ENCODE peak calls at places on chromosomes 12 and 14, in seven cellular contexts. F is EL; N is omental fat pad; E is activated gamma-delta T cell treated with anti-CD3 and anti-CD28 coated beads, Interleukin-2, amount 50 U/mL, for 16 hours; Q is Ammon's horn; O is IMR-90; C is NCI-H1105 treated with DMSO at 0.1 percent for 48 hours. T is an unnamed sample.

GRCh38 chr12:79886917-79887519 is 47.9 kb downstream of the PPP1R12A start:
- DNase-seq in F (peak), N (no peak), E (no peak), Q (peak), O (peak), C (peak), T (no peak)

GRCh38 chr14:70257526-70257925 is 68.8 kb upstream of the SLC8A3 start:
- DNase-seq in F (peak), N (no peak), E (no peak), Q (no peak), O (no peak), C (peak), T (peak)

GRCh38 chr14:79732911-79733310 is 478.4 kb downstream of the DIO2 start:
- DNase-seq in F (peak), N (no peak), E (no peak), Q (no peak), O (peak), C (no peak), T (no peak)

GRCh38 chr12:131631230-131631629 is 79.7 kb upstream of the SFSWAP start:
- DNase-seq in F (no peak), N (no peak), E (no peak), Q (no peak), O (no peak), C (no peak), T (no peak)

GRCh38 chr12:65121049-65121955 is at the start of gene WIF1:
- DNase-seq in F (peak), N (no peak), E (no peak), Q (peak), O (no peak), C (peak), T (no peak)

GRCh38 chr12:53989227-53990113 is 4.5 kb downstream of the HOXC10 start:
- DNase-seq in F (no peak), N (no peak), E (no peak), Q (peak), O (peak), C (no peak), T (no peak)

GRCh38 chr12:30884804-30885203 is 41.7 kb upstream of the TSPAN11 start:
- DNase-seq in F (no peak), N (no peak), E (no peak), Q (no peak), O (no peak), C (no peak), T (no peak)

GRCh38 chr12:57940915-57941164 is 527 bp upstream of the ATP23 start:
- DNase-seq in F (no peak), N (no peak), E (no peak), Q (no peak), O (no peak), C (no peak), T (no peak)

GRCh38 chr14:40099316-40099715 is 667.1 kb upstream of the FBXO33 start:
- DNase-seq in F (no peak), N (no peak), E (no peak), Q (no peak), O (no peak), C (no peak), T (no peak)

T was measured in gastrocnemius medialis.